ENCODE peak calls at places on chromosome 1, in eight cellular contexts. N is CD8-positive, alpha-beta T cell; B is tibial artery; K is brain microvascular endothelial cell; J is right cardiac atrium; D is mesendoderm; W is breast epithelium; M is SK-N-SH. O is an unnamed sample.

GRCh38 chr1:41371630-41372599 is 10.7 kb downstream of the FOXO6 start:
- DNase-seq in N (no peak), B (no peak), K (no peak), J (peak; percentile 68), D (peak; percentile 88), W (no peak), M (peak; percentile 71), O (peak; percentile 36)

GRCh38 chr1:63486679-63487078 is 36.3 kb downstream of the ITGB3BP start:
- DNase-seq in N (no peak), B (no peak), K (no peak), J (no peak), D (peak; percentile 30), W (no peak), M (peak; percentile 10), O (no peak)

GRCh38 chr1:2099871-2100774 is 49.9 kb downstream of the PRKCZ start:
- DNase-seq in N (no peak), B (no peak), K (no peak), J (no peak), D (no peak), W (no peak), M (no peak), O (no peak)

GRCh38 chr1:1628656-1629429 is 3.1 kb upstream of the MMP23B start:
- DNase-seq in N (peak; percentile 38), B (peak; percentile 65), K (no peak), J (peak; percentile 59), D (peak; percentile 65), W (no peak), M (no peak), O (no peak)

GRCh38 chr1:91099746-91100621 is 78.1 kb upstream of the ZNF644 start:
- DNase-seq in N (no peak), B (no peak), K (no peak), J (no peak), D (peak; percentile 70), W (no peak), M (no peak), O (no peak)

GRCh38 chr1:162023547-162024501 is at the start of gene OLFML2B:
- DNase-seq in N (peak; percentile 48), B (peak; percentile 91), K (peak; percentile 81), J (peak; percentile 92), D (peak; percentile 68), W (no peak), M (peak; percentile 88), O (no peak)

GRCh38 chr1:60915441-60915840 is 166.9 kb upstream of the NFIA start:
- DNase-seq in N (no peak), B (no peak), K (no peak), J (no peak), D (no peak), W (no peak), M (no peak), O (no peak)

GRCh38 chr1:157944666-157945280 is 48.7 kb upstream of the KIRREL1 start:
- DNase-seq in N (no peak), B (no peak), K (no peak), J (no peak), D (no peak), W (no peak), M (no peak), O (no peak)

GRCh38 chr1:153968000-153968363 is 280 bp downstream of the CREB3L4 start:
- DNase-seq in N (no peak), B (peak; percentile 75), K (no peak), J (peak; percentile 77), D (no peak), W (peak; percentile 72), M (peak; percentile 29), O (no peak)

DNA sequence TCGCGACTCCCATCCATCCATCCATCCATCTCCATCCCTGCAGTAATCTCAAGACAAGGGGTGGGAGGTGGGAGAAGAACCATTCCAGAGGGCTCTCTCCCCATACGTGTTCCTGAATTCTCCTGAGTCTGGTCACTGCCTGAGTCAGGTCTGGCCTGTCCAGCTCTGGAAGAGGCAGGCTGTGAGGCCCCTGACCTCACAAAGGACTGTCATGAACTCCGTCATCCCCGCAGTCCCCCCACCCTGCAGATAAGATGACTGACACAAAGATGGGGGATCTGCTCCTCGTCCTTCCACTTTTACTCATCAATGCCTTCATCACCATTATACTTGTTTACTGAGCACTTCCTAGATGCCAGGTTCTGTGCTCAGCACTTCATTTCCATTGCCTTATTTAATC is 1.6 kb upstream of the MAP7D1 start:
- DNase-seq in N (no peak), B (no peak), K (no peak), J (peak; percentile 25), D (no peak), W (no peak), M (no peak), O (no peak)
- H3K27ac ChIP-seq in N (no peak overlapping the region), B (peak overlapping the region; percentile 100), K (no peak overlapping the region), J (no peak overlapping the region), D (no peak overlapping the region), W (no peak overlapping the region), M (peak overlapping the region; percentile 98), O (no peak overlapping the region)

GRCh38 chr1:231265379-231265778 is 24.4 kb downstream of the GNPAT start:
- DNase-seq in N (no peak), B (no peak), K (no peak), J (no peak), D (no peak), W (no peak), M (no peak), O (no peak)
- H3K27ac ChIP-seq in N (no peak overlapping the region), B (no peak overlapping the region), K (no peak overlapping the region), J (no peak overlapping the region), D (no peak overlapping the region), W (no peak overlapping the region), M (no peak overlapping the region), O (no peak overlapping the region)

GRCh38 chr1:18101508-18101907 is 6.1 kb upstream of the IGSF21 start:
- DNase-seq in N (no peak), B (no peak), K (no peak), J (no peak), D (no peak), W (no peak), M (no peak), O (no peak)
- H3K27ac ChIP-seq in N (no peak overlapping the region), B (no peak overlapping the region), K (no peak overlapping the region), J (no peak overlapping the region), D (no peak overlapping the region), W (no peak overlapping the region), M (no peak overlapping the region), O (no peak overlapping the region)

DNA sequence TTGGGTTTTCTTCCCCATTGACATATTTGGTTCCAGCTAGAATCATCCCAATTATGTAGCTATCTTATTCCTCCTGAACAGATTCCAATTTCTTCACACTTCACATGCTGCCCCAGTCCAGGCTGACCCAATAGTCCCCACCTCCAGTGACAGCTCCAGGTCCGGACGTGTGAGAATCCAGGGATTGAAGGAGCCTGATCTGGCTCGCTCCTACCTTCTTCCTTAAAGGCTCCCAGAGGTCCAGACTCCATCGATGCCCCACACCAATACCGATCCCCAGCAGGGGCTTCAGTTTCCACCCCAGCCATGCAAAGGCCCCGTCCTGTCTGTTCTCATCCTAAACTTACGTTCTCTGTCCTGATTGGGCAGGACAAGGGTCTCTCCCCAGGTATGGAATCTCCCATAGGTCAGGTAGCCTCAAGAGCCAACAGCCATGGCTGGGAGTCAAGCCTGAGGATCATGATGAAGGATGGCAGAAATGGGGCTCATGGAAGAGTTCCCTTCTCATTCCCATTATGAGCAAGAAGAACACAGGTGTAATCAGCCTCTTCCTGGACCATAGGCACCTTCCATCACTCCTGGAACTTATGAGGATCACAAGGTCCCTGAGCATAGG is 20.4 kb upstream of the SLAMF9 start:
- DNase-seq in N (no peak), B (no peak), K (no peak), J (no peak), D (no peak), W (no peak), M (no peak), O (no peak)
- H3K27ac ChIP-seq in N (no peak overlapping the region), B (no peak overlapping the region), K (no peak overlapping the region), J (no peak overlapping the region), D (no peak overlapping the region), W (no peak overlapping the region), M (no peak overlapping the region), O (no peak overlapping the region)

GRCh38 chr1:39787468-39787867 is 1.2 kb downstream of the BMP8B start:
- DNase-seq in N (no peak), B (no peak), K (no peak), J (no peak), D (no peak), W (no peak), M (no peak), O (no peak)

GRCh38 chr1:39791838-39792237 is 3.2 kb upstream of the BMP8B start:
- DNase-seq in N (no peak), B (no peak), K (no peak), J (no peak), D (no peak), W (no peak), M (no peak), O (no peak)

GRCh38 chr1:39788426-39788757 is 273 bp downstream of the BMP8B start:
- DNase-seq in N (no peak), B (no peak), K (no peak), J (no peak), D (no peak), W (no peak), M (peak; percentile 77), O (no peak)

GRCh38 chr1:39788758-39789570 is at the start of gene BMP8B:
- DNase-seq in N (peak; percentile 36), B (no peak), K (no peak), J (peak; percentile 85), D (peak; percentile 23), W (peak; percentile 32), M (peak; percentile 98), O (peak; percentile 41)

GRCh38 chr1:39789571-39790110 is 976 bp upstream of the BMP8B start:
- DNase-seq in N (no peak), B (no peak), K (no peak), J (no peak), D (peak; percentile 22), W (no peak), M (no peak), O (no peak)
- H3K27ac ChIP-seq in N (no peak overlapping the region), B (no peak overlapping the region), K (no peak overlapping the region), J (no peak overlapping the region), D (no peak overlapping the region), W (no peak overlapping the region), M (no peak overlapping the region), O (no peak overlapping the region)